ENCODE peak calls at places on chromosomes 11 and 22, in eight cellular contexts. E, V, I, A, H, U, K and F are unnamed samples.

GRCh38 chr22:40764743-40765441 is 54.3 kb downstream of the SLC25A17 start:
- DNase-seq in E (peak), V (no peak), I (no peak), A (no peak), H (no peak), U (no peak), K (peak), F (peak)

GRCh38 chr11:71256080-71256479 is 3.7 kb upstream of the SHANK2 start:
- DNase-seq in E (no peak), V (no peak), I (no peak), A (no peak), H (peak), U (no peak), K (no peak), F (no peak)

GRCh38 chr22:19962909-19963806 is 21.5 kb upstream of the TXNRD2 start:
- DNase-seq in E (peak), V (peak), I (no peak), A (peak), H (peak), U (no peak), K (peak), F (peak)

GRCh38 chr11:131815631-131816030 is 445.2 kb downstream of the NTM start:
- DNase-seq in E (no peak), V (no peak), I (no peak), A (no peak), H (no peak), U (no peak), K (no peak), F (no peak)

GRCh38 chr11:101188801-101189200 is 59.2 kb upstream of the PGR start:
- DNase-seq in E (no peak), V (no peak), I (no peak), A (no peak), H (no peak), U (no peak), K (no peak), F (no peak)

GRCh38 chr22:49960967-49961600 is 512 bp downstream of the PIM3 start:
- DNase-seq in E (no peak), V (peak), I (peak), A (no peak), H (peak), U (no peak), K (peak), F (peak)

GRCh38 chr22:17780116-17780740 is 6.0 kb upstream of the BID start:
- DNase-seq in E (no peak), V (no peak), I (no peak), A (no peak), H (no peak), U (no peak), K (no peak), F (no peak)

GRCh38 chr22:45884201-45885067 is 92.5 kb downstream of the WNT7B start:
- DNase-seq in E (no peak), V (no peak), I (peak), A (no peak), H (no peak), U (no peak), K (no peak), F (no peak)

GRCh38 chr22:20089977-20090729 is 10.1 kb downstream of the DGCR8 start:
- DNase-seq in E (peak), V (no peak), I (no peak), A (peak), H (no peak), U (no peak), K (peak), F (no peak)

GRCh38 chr11:46381046-46381835 is at the start of gene MDK:
- DNase-seq in E (no peak), V (no peak), I (no peak), A (no peak), H (no peak), U (no peak), K (no peak), F (no peak)

GRCh38 chr22:44505796-44506354 is 7.8 kb upstream of the RTL6 start:
- DNase-seq in E (peak), V (no peak), I (no peak), A (no peak), H (no peak), U (no peak), K (no peak), F (no peak)

GRCh38 chr22:44080936-44081853 is 57.1 kb downstream of the PARVB start:
- DNase-seq in E (peak), V (no peak), I (peak), A (peak), H (peak), U (peak), K (peak), F (peak)

GRCh38 chr11:79412761-79413160 is 28.1 kb downstream of the TENM4 start:
- DNase-seq in E (peak), V (no peak), I (no peak), A (peak), H (no peak), U (no peak), K (no peak), F (no peak)

GRCh38 chr11:76173663-76174062 is 32.6 kb downstream of the WNT11 start:
- DNase-seq in E (no peak), V (peak), I (no peak), A (no peak), H (peak), U (no peak), K (no peak), F (no peak)

GRCh38 chr22:42432020-42432596 is at the start of gene NFAM1:
- DNase-seq in E (no peak), V (no peak), I (no peak), A (no peak), H (no peak), U (no peak), K (no peak), F (no peak)

GRCh38 chr11:115944596-115944995 is 440.4 kb upstream of the CADM1 start:
- DNase-seq in E (no peak), V (no peak), I (no peak), A (no peak), H (no peak), U (no peak), K (no peak), F (no peak)

GRCh38 chr11:61495801-61496601 is 12.5 kb upstream of the LRRC10B start:
- DNase-seq in E (no peak), V (no peak), I (no peak), A (peak), H (no peak), U (peak), K (no peak), F (peak)

GRCh38 chr22:49592780-49593501 is 234.7 kb downstream of the BRD1 start:
- DNase-seq in E (no peak), V (no peak), I (no peak), A (no peak), H (no peak), U (no peak), K (no peak), F (no peak)

GRCh38 chr22:27507935-27508504 is 293.5 kb downstream of the MN1 start:
- DNase-seq in E (peak), V (no peak), I (no peak), A (peak), H (peak), U (no peak), K (no peak), F (no peak)

GRCh38 chr11:1928891-1929541 is 9.5 kb downstream of the TNNT3 start:
- DNase-seq in E (no peak), V (no peak), I (no peak), A (no peak), H (no peak), U (no peak), K (no peak), F (no peak)

GRCh38 chr11:44235765-44236201 is 74.2 kb downstream of the ALX4 start:
- DNase-seq in E (peak), V (no peak), I (no peak), A (peak), H (no peak), U (peak), K (no peak), F (peak)

GRCh38 chr22:33922268-33922667 is 2.0 kb upstream of the LARGE1 start:
- DNase-seq in E (peak), V (no peak), I (peak), A (peak), H (no peak), U (peak), K (no peak), F (peak)

GRCh38 chr22:49352361-49353169 is 475.1 kb downstream of the BRD1 start:
- DNase-seq in E (no peak), V (no peak), I (no peak), A (no peak), H (no peak), U (no peak), K (no peak), F (no peak)

GRCh38 chr22:50587407-50587806 is 4.8 kb upstream of the CHKB start:
- DNase-seq in E (no peak), V (no peak), I (no peak), A (no peak), H (no peak), U (no peak), K (no peak), F (no peak)

GRCh38 chr22:42932857-42933782 is 76.0 kb upstream of the ARFGAP3 start:
- DNase-seq in E (no peak), V (no peak), I (peak), A (peak), H (no peak), U (no peak), K (no peak), F (no peak)

GRCh38 chr22:41919357-41920224 is 4.7 kb upstream of the SHISA8 start:
- DNase-seq in E (peak), V (no peak), I (peak), A (peak), H (no peak), U (no peak), K (no peak), F (no peak)

GRCh38 chr11:7690648-7691047 is 15.6 kb downstream of the OVCH2 start:
- DNase-seq in E (peak), V (no peak), I (no peak), A (no peak), H (peak), U (peak), K (peak), F (no peak)

GRCh38 chr11:72223615-72224586 is 666 bp upstream of the INPPL1 start:
- DNase-seq in E (peak), V (no peak), I (peak), A (peak), H (peak), U (peak), K (peak), F (peak)

GRCh38 chr11:78688460-78688859 is 113.8 kb upstream of the NARS2 start:
- DNase-seq in E (no peak), V (peak), I (no peak), A (no peak), H (peak), U (no peak), K (no peak), F (no peak)

GRCh38 chr22:29093501-29093921 is 20.7 kb downstream of the KREMEN1 start:
- DNase-seq in E (peak), V (no peak), I (peak), A (peak), H (no peak), U (peak), K (peak), F (no peak)

GRCh38 chr22:35480627-35481565 is 59.7 kb upstream of the RASD2 start:
- DNase-seq in E (no peak), V (peak), I (no peak), A (no peak), H (peak), U (no peak), K (no peak), F (no peak)

GRCh38 chr11:9530020-9530628 is 43.3 kb upstream of the WEE1 start:
- DNase-seq in E (no peak), V (peak), I (no peak), A (no peak), H (no peak), U (no peak), K (no peak), F (peak)

GRCh38 chr11:46248270-46249102 is 29.0 kb upstream of the CREB3L1 start:
- DNase-seq in E (peak), V (peak), I (no peak), A (peak), H (peak), U (peak), K (peak), F (peak)

GRCh38 chr22:38016182-38017078 is 32.1 kb upstream of the SOX10 start:
- DNase-seq in E (peak), V (no peak), I (peak), A (peak), H (peak), U (peak), K (no peak), F (peak)

GRCh38 chr11:66045177-66045639 is 3.8 kb downstream of the GAL3ST3 start:
- DNase-seq in E (peak), V (peak), I (peak), A (peak), H (peak), U (peak), K (peak), F (peak)
- H3K4me3 ChIP-seq in E (no peak), V (peak), I (no peak), A (no peak), H (peak), U (no peak), K (no peak), F (no peak)

DNA sequence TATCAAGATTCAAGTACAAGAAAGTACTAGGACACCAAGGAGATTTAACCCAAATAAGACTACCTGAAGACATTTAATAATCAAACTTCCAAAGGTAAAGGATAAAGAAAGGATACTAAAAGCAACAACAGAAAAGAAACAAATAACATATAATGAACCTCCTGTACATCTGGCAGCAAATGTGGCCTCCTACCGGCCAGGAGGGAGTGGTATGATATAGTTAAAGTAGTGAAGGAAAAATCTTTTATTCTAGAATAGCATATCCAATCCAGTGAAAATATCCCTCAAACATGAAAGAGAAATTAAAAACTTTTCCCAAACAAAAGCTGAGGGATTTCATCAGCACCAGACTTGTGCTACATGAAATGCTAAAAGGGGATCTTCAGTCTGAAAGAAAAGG is 104.7 kb upstream of the GUCY1A2 start:
- DNase-seq in E (no peak), V (no peak), I (no peak), A (no peak), H (peak), U (no peak), K (no peak), F (peak)
- TF ChIP-seq CTCF in E (peak), V (peak), I (no peak), A (no peak), H (peak), U (no peak), K (peak), F (no peak)

GRCh38 chr11:62958547-62959071 is 26.2 kb downstream of the SLC22A6 start:
- DNase-seq in E (peak), V (no peak), I (peak), A (peak), H (no peak), U (peak), K (peak), F (peak)
- H3K4me3 ChIP-seq in E (no peak), V (no peak), I (no peak), A (no peak), H (no peak), U (no peak), K (no peak), F (no peak)

GRCh38 chr11:64861227-64861970 is 16.9 kb upstream of the CDC42BPG start:
- DNase-seq in E (no peak), V (no peak), I (no peak), A (no peak), H (no peak), U (no peak), K (no peak), F (no peak)

GRCh38 chr11:64857485-64857884 is 13.0 kb upstream of the CDC42BPG start:
- DNase-seq in E (no peak), V (no peak), I (no peak), A (no peak), H (no peak), U (no peak), K (no peak), F (no peak)

GRCh38 chr11:64862914-64863313 is 15.5 kb downstream of the EHD1 start:
- DNase-seq in E (no peak), V (no peak), I (peak), A (no peak), H (no peak), U (peak), K (no peak), F (no peak)

GRCh38 chr11:64858467-64859401 is 14.3 kb upstream of the CDC42BPG start:
- DNase-seq in E (no peak), V (no peak), I (peak), A (no peak), H (peak), U (no peak), K (no peak), F (no peak)

GRCh38 chr11:64859542-64860414 is 15.3 kb upstream of the CDC42BPG start:
- DNase-seq in E (no peak), V (no peak), I (no peak), A (no peak), H (no peak), U (no peak), K (no peak), F (no peak)
- TF ChIP-seq CTCF in E (no peak), V (no peak), I (no peak), A (no peak), H (no peak), U (no peak), K (no peak), F (no peak)

GRCh38 chr11:57482782-57483569 is 22.6 kb downstream of the RTN4RL2 start:
- DNase-seq in E (peak), V (no peak), I (no peak), A (peak), H (peak), U (no peak), K (no peak), F (no peak)
- H3K4me3 ChIP-seq in E (peak), V (peak), I (peak), A (peak), H (peak), U (peak), K (peak), F (peak)

GRCh38 chr11:128318856-128319474 is 268.4 kb downstream of the ETS1 start:
- DNase-seq in E (no peak), V (no peak), I (no peak), A (peak), H (no peak), U (no peak), K (no peak), F (no peak)
- TF ChIP-seq CTCF in E (no peak), V (no peak), I (no peak), A (no peak), H (no peak), U (no peak), K (no peak), F (no peak)

GRCh38 chr11:124753624-124754023 is 1.6 kb upstream of the VSIG2 start:
- DNase-seq in E (no peak), V (no peak), I (no peak), A (no peak), H (no peak), U (no peak), K (no peak), F (no peak)

GRCh38 chr11:124751391-124751740 is 689 bp downstream of the VSIG2 start:
- DNase-seq in E (no peak), V (no peak), I (no peak), A (no peak), H (no peak), U (no peak), K (no peak), F (no peak)

GRCh38 chr11:124752471-124753100 is 531 bp upstream of the VSIG2 start:
- DNase-seq in E (no peak), V (no peak), I (no peak), A (no peak), H (no peak), U (no peak), K (no peak), F (no peak)

GRCh38 chr11:124753207-124753606 is 1.2 kb upstream of the VSIG2 start:
- DNase-seq in E (no peak), V (peak), I (no peak), A (no peak), H (no peak), U (no peak), K (no peak), F (no peak)

GRCh38 chr11:124751741-124752470 is at the start of gene VSIG2:
- DNase-seq in E (no peak), V (no peak), I (no peak), A (no peak), H (no peak), U (no peak), K (no peak), F (no peak)
- H3K4me3 ChIP-seq in E (no peak), V (peak), I (no peak), A (no peak), H (no peak), U (no peak), K (no peak), F (no peak)

GRCh38 chr11:69588270-69588669 is 52.7 kb upstream of the CCND1 start:
- DNase-seq in E (peak), V (no peak), I (no peak), A (peak), H (peak), U (peak), K (peak), F (peak)
- TF ChIP-seq CTCF in E (peak), V (no peak), I (no peak), A (peak), H (peak), U (peak), K (peak), F (peak)

GRCh38 chr11:64990222-64990918 is 6.4 kb downstream of the BATF2 start:
- DNase-seq in E (peak), V (no peak), I (peak), A (no peak), H (no peak), U (peak), K (no peak), F (peak)
- H3K4me3 ChIP-seq in E (no peak), V (no peak), I (peak), A (no peak), H (no peak), U (no peak), K (no peak), F (no peak)

GRCh38 chr22:25282671-25283561 is 63.5 kb downstream of the CRYBB2 start:
- DNase-seq in E (no peak), V (no peak), I (no peak), A (no peak), H (no peak), U (no peak), K (no peak), F (no peak)

GRCh38 chr22:25282346-25282670 is 62.9 kb downstream of the CRYBB2 start:
- DNase-seq in E (no peak), V (no peak), I (no peak), A (no peak), H (no peak), U (no peak), K (no peak), F (no peak)

GRCh38 chr22:25281675-25282345 is 62.4 kb downstream of the CRYBB2 start:
- DNase-seq in E (no peak), V (no peak), I (no peak), A (no peak), H (no peak), U (no peak), K (no peak), F (no peak)
- TF ChIP-seq CTCF in E (no peak), V (no peak), I (no peak), A (no peak), H (no peak), U (no peak), K (no peak), F (no peak)